ENCODE peak calls at places on chromosomes 5 and 9, in seven cellular contexts. Q, I, K, P, T, D and L are unnamed samples.

GRCh38 chr5:107864793-107865192 is 194.1 kb upstream of the EFNA5 start:
- DNase-seq in Q (no peak), I (no peak), K (no peak), P (peak), T (peak), D (no peak), L (no peak)

GRCh38 chr9:35717132-35717870 is 14.7 kb downstream of the TLN1 start:
- DNase-seq in Q (no peak), I (no peak), K (no peak), P (no peak), T (no peak), D (no peak), L (no peak)

GRCh38 chr9:89427621-89428221 is 70.2 kb downstream of the SEMA4D start:
- DNase-seq in Q (no peak), I (peak), K (no peak), P (no peak), T (no peak), D (no peak), L (no peak)

GRCh38 chr5:65034029-65034781 is 265.5 kb downstream of the CWC27 start:
- DNase-seq in Q (no peak), I (no peak), K (peak), P (peak), T (peak), D (no peak), L (peak)

GRCh38 chr9:108951578-108951977 is 17.4 kb downstream of the ABITRAM start:
- DNase-seq in Q (no peak), I (no peak), K (no peak), P (no peak), T (no peak), D (no peak), L (no peak)

GRCh38 chr5:69331528-69332445 is 814 bp downstream of the CCDC125 start:
- DNase-seq in Q (no peak), I (no peak), K (no peak), P (no peak), T (no peak), D (no peak), L (peak)

GRCh38 chr5:136159457-136159856 is 26.8 kb downstream of the SMAD5 start:
- DNase-seq in Q (no peak), I (no peak), K (no peak), P (peak), T (peak), D (no peak), L (no peak)

GRCh38 chr9:27088981-27089380 is 20.0 kb upstream of the TEK start:
- DNase-seq in Q (no peak), I (no peak), K (no peak), P (peak), T (peak), D (no peak), L (no peak)

GRCh38 chr5:142408536-142409252 is 83.9 kb upstream of the SPRY4 start:
- DNase-seq in Q (no peak), I (no peak), K (no peak), P (no peak), T (no peak), D (no peak), L (no peak)

GRCh38 chr9:121700165-121700830 is 48.9 kb downstream of the DAB2IP start:
- DNase-seq in Q (peak), I (peak), K (no peak), P (peak), T (peak), D (peak), L (peak)

GRCh38 chr5:74030821-74031220 is 404.8 kb downstream of the ARHGEF28 start:
- DNase-seq in Q (no peak), I (no peak), K (no peak), P (no peak), T (no peak), D (no peak), L (no peak)

GRCh38 chr5:78627175-78627574 is 21.4 kb downstream of the LHFPL2 start:
- DNase-seq in Q (no peak), I (no peak), K (no peak), P (peak), T (peak), D (no peak), L (no peak)

GRCh38 chr5:98905857-98906688 is 22.7 kb downstream of the CHD1 start:
- DNase-seq in Q (no peak), I (no peak), K (no peak), P (peak), T (peak), D (no peak), L (peak)

GRCh38 chr9:135075234-135076142 is 12.0 kb upstream of the OLFM1 start:
- DNase-seq in Q (peak), I (peak), K (no peak), P (no peak), T (peak), D (peak), L (no peak)

GRCh38 chr5:36606437-36607113 is at the start of gene SLC1A3:
- DNase-seq in Q (no peak), I (peak), K (peak), P (peak), T (peak), D (peak), L (peak)

DNA sequence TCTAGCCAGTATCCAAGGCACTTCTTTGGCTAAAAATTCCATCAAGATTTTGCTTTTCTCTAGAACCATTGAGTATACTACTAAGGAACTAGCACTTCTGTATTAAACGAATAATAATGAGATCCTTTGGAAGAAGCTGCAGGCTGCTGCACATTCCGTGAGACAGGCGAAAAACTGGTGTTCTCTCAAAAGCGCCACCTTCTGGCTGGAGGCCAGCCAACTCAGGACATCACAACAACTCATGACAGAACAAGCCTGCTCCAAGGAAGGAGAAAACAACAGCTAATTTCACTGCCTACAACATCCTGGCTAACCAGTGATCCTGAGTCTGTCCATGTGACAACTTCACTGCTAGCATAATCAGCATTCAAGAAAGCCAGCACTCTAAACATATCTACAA is 150.4 kb downstream of the YTHDC2 start:
- DNase-seq in Q (no peak), I (peak), K (no peak), P (peak), T (peak), D (peak), L (peak)
- TF ChIP-seq CTCF in Q (no peak), I (no peak), K (peak), P (peak), T (peak), D (no peak), L (peak)

GRCh38 chr9:98806394-98807069 is 938 bp upstream of the GALNT12 start:
- DNase-seq in Q (no peak), I (no peak), K (no peak), P (no peak), T (peak), D (no peak), L (no peak)
- H3K4me3 ChIP-seq in Q (peak), I (no peak), K (no peak), P (no peak), T (no peak), D (no peak), L (no peak)

GRCh38 chr5:60285910-60286309 is 392.4 kb upstream of the PDE4D start:
- DNase-seq in Q (no peak), I (no peak), K (no peak), P (no peak), T (no peak), D (no peak), L (no peak)

GRCh38 chr5:60287174-60287771 is 393.7 kb upstream of the PDE4D start:
- DNase-seq in Q (no peak), I (no peak), K (no peak), P (peak), T (peak), D (no peak), L (peak)
- TF ChIP-seq CTCF in Q (peak), I (peak), K (peak), P (peak), T (peak), D (peak), L (peak)

DNA sequence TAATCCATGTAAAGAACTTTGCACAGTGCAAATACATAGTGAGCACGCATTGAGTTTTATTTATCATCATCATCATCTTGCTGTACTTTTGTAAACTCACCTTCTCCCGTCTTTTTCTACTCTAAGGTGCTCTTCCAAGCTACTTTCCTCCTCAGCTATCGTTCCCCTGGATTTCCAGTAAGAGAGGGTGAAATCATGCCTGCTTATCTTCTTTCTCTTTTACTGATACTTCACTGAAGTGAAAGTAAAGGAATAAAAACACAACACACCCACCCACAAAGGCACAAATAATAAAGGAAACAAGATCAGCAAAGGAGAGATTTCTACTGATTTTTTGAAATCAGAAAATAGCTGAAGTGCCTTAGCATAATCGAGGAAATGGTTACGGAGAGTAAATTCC is 509.9 kb downstream of the RAB3C start:
- DNase-seq in Q (no peak), I (no peak), K (no peak), P (no peak), T (no peak), D (no peak), L (no peak)
- H3K4me3 ChIP-seq in Q (no peak), I (peak), K (no peak), P (peak), T (peak), D (peak), L (no peak)

DNA sequence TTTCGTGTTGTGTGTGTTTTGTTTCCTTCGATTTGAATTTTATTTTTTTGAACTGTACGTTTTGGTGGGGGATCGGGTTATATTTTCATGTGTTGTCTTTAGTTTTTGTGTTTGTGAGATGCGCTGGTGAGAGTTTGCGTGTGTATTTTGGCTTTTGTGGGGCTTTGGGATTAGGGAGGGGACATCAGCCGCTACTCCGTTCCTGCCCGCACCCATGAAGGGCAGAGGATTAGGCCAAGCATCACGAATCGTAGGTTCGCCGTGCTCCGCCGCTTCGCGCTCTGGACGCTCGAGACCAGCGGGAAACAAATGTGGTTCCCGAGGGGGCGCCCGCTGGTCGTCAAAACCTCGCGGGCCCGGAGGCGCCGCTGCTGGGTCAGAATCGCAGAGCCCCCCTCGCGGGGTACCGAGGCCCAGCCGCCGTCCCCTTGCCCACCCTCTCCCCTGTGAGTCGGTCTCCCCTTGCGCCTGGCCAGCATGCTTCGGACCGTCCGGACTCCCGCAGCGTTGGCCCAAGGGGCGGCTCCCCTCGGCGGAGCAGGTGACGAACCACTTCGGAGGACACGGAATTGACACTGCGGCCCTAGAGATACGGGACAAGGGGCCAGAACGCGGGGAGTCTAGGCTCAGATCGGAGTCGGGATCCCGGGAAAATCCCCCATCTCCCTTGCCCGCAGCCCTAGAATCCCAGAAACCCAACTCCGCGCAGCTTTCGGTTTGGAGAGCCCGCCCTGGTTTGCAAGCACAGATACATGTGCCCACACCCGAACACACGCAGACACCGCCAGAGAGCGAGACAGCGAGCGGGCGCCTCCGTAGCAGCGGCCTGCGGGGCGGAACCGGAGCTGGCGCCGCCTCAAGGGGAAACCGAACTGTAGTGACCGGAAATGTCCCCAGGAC is 2.4 kb upstream of the PAX5 start:
- DNase-seq in Q (no peak), I (peak), K (no peak), P (peak), T (peak), D (peak), L (peak)
- TF ChIP-seq CTCF in Q (no peak), I (no peak), K (peak), P (no peak), T (peak), D (no peak), L (no peak)

GRCh38 chr5:25436452-25436851 is 791.7 kb upstream of the CDH10 start:
- DNase-seq in Q (no peak), I (no peak), K (no peak), P (no peak), T (no peak), D (no peak), L (no peak)

GRCh38 chr5:25435882-25436281 is 791.1 kb upstream of the CDH10 start:
- DNase-seq in Q (no peak), I (no peak), K (no peak), P (no peak), T (no peak), D (no peak), L (no peak)

GRCh38 chr5:25439025-25439424 is 794.2 kb upstream of the CDH10 start:
- DNase-seq in Q (no peak), I (no peak), K (no peak), P (no peak), T (no peak), D (no peak), L (no peak)

GRCh38 chr5:25444697-25445096 is 799.9 kb upstream of the CDH10 start:
- DNase-seq in Q (no peak), I (no peak), K (no peak), P (no peak), T (no peak), D (no peak), L (no peak)

DNA sequence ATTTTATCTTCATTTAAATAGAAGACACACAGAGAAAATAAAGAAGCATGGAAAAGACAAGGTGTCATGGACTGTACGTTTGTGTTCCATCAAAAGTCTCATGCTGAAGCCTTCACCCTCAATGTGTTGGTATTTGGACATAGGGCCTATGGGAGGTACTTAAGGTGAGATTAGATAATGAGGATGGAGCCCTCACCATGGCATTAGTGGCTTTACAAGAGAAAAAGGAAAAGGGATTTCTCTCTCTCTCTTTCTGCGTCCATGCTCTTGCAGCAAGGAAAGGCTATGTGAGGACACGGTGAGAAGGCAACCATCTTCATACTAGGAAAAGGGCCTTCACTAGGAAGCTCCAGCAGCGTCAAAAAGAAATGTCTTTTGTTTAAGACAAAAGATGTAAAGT is 797.0 kb upstream of the CDH10 start:
- DNase-seq in Q (no peak), I (no peak), K (no peak), P (no peak), T (no peak), D (no peak), L (no peak)
- H3K4me3 ChIP-seq in Q (no peak), I (no peak), K (no peak), P (no peak), T (no peak), D (no peak), L (no peak)

GRCh38 chr9:129884220-129885017 is 49.2 kb downstream of the USP20 start:
- DNase-seq in Q (peak), I (peak), K (peak), P (peak), T (peak), D (peak), L (peak)
- TF ChIP-seq CTCF in Q (no peak), I (no peak), K (no peak), P (no peak), T (no peak), D (no peak), L (no peak)

GRCh38 chr5:83071286-83071685 is 5.9 kb downstream of the TMEM167A start:
- DNase-seq in Q (no peak), I (no peak), K (no peak), P (no peak), T (no peak), D (no peak), L (no peak)

GRCh38 chr5:83077662-83078261 is 415 bp downstream of the XRCC4 start:
- DNase-seq in Q (no peak), I (no peak), K (no peak), P (peak), T (no peak), D (no peak), L (peak)

GRCh38 chr5:83076742-83077661 is at the start of the genes TMEM167A and XRCC4:
- DNase-seq in Q (peak), I (peak), K (peak), P (peak), T (peak), D (peak), L (peak)

GRCh38 chr5:83069406-83069805 is 7.8 kb downstream of the TMEM167A start:
- DNase-seq in Q (no peak), I (no peak), K (no peak), P (peak), T (peak), D (no peak), L (no peak)

DNA sequence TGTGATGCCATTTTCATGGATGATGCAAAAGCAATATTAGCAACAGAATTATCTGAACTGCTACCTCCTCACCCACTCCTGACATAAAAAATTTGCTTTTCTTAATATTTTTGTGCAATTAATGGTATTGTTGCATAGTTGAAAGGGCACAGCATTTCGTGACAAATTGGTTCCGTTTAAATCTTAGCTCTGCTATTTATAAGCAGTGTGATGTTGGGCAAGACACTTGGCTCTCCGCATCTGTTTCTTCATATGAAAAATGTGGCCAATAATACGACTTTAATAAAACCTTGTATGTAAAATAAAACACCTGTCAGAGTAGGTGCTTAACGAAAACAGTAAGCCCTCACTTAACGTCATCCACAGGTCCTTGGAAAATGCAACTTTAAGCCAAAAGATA is 4.2 kb downstream of the TMEM167A start:
- DNase-seq in Q (no peak), I (no peak), K (no peak), P (no peak), T (no peak), D (no peak), L (no peak)
- H3K4me3 ChIP-seq in Q (no peak), I (no peak), K (no peak), P (no peak), T (no peak), D (no peak), L (no peak)

GRCh38 chr9:119924736-119925135 is 555.5 kb upstream of the BRINP1 start:
- DNase-seq in Q (no peak), I (no peak), K (no peak), P (no peak), T (no peak), D (no peak), L (no peak)
- TF ChIP-seq CTCF in Q (no peak), I (no peak), K (no peak), P (no peak), T (no peak), D (no peak), L (no peak)